ENCODE peak calls at places on chromosome 15, in six cellular contexts. F, D, G, B, W and Q are unnamed samples.

GRCh38 chr15:84797212-84797611 is 19.9 kb upstream of the ALPK3 start:
- DNase-seq in W (no peak), F (peak), G (no peak), B (no peak), D (no peak), Q (no peak)

GRCh38 chr15:99050328-99050980 is 42.9 kb upstream of the PGPEP1L start:
- DNase-seq in B (no peak), D (no peak), W (no peak), G (no peak), F (no peak), Q (no peak)

GRCh38 chr15:66848666-66849392 is 146.8 kb downstream of the SMAD6 start:
- DNase-seq in W (no peak), F (no peak), B (no peak), D (no peak), G (no peak), Q (no peak)

GRCh38 chr15:76011611-76012010 is 613 bp downstream of the NRG4 start:
- DNase-seq in G (no peak), B (no peak), W (peak), D (no peak), F (no peak), Q (no peak)

GRCh38 chr15:72184165-72184811 is 13.3 kb downstream of the GRAMD2A start:
- DNase-seq in W (peak), G (no peak), D (no peak), F (peak), B (peak), Q (no peak)

GRCh38 chr15:82044373-82045178 is 1.2 kb downstream of the MEX3B start:
- DNase-seq in D (no peak), G (no peak), W (peak), B (peak), F (peak), Q (peak)

GRCh38 chr15:33382491-33382890 is 71.7 kb downstream of the RYR3 start:
- DNase-seq in G (no peak), D (no peak), W (no peak), F (no peak), B (no peak), Q (no peak)

GRCh38 chr15:98873441-98874218 is 134.0 kb downstream of the PGPEP1L start:
- DNase-seq in W (peak), G (no peak), B (peak), F (peak), D (no peak), Q (no peak)

GRCh38 chr15:61227269-61228024 is 1.7 kb downstream of the RORA start:
- DNase-seq in F (peak), B (peak), W (peak), D (peak), G (no peak), Q (no peak)

GRCh38 chr15:66142341-66142740 is 111.2 kb downstream of the MEGF11 start:
- DNase-seq in B (no peak), G (no peak), D (no peak), W (no peak), F (no peak), Q (no peak)

GRCh38 chr15:89429986-89430385 is 66.4 kb downstream of the RHCG start:
- DNase-seq in W (no peak), B (no peak), F (no peak), D (no peak), G (no peak), Q (no peak)

GRCh38 chr15:56353119-56353518 is 12.1 kb upstream of the TEX9 start:
- DNase-seq in B (no peak), D (no peak), G (no peak), F (peak), W (no peak), Q (no peak)

GRCh38 chr15:86892774-86893449 is 813.2 kb downstream of the AGBL1 start:
- DNase-seq in D (no peak), W (no peak), F (peak), B (peak), G (no peak), Q (no peak)

GRCh38 chr15:75702431-75702830 is 10.2 kb downstream of the CSPG4 start:
- DNase-seq in D (no peak), F (no peak), W (no peak), B (no peak), G (no peak), Q (no peak)

GRCh38 chr15:37061996-37062395 is 38.4 kb downstream of the MEIS2 start:
- DNase-seq in B (no peak), W (no peak), D (no peak), F (no peak), G (no peak), Q (no peak)

GRCh38 chr15:34158355-34158754 is 51.5 kb downstream of the KATNBL1 start:
- DNase-seq in W (no peak), G (no peak), D (no peak), F (no peak), B (no peak), Q (no peak)

GRCh38 chr15:40323953-40324937 is 753 bp downstream of the INAFM2 start:
- DNase-seq in F (no peak), W (no peak), D (no peak), B (peak), G (no peak), Q (peak)

GRCh38 chr15:75891895-75892294 is 11.8 kb upstream of the FBXO22 start:
- DNase-seq in F (peak), B (no peak), G (no peak), W (peak), D (no peak), Q (no peak)

GRCh38 chr15:92405942-92406341 is 12.3 kb downstream of the ST8SIA2 start:
- DNase-seq in D (no peak), G (no peak), W (no peak), F (no peak), B (no peak), Q (no peak)

GRCh38 chr15:29109762-29110161 is 159.9 kb downstream of the NSMCE3 start:
- DNase-seq in F (no peak), D (no peak), W (no peak), G (no peak), B (no peak), Q (no peak)

GRCh38 chr15:58469432-58470353 is 37.9 kb downstream of the LIPC start:
- DNase-seq in D (no peak), W (peak), F (peak), B (no peak), G (no peak), Q (no peak)

GRCh38 chr15:65982941-65983340 is 113.7 kb downstream of the RAB11A start:
- DNase-seq in W (no peak), G (no peak), B (no peak), F (no peak), D (no peak), Q (no peak)

GRCh38 chr15:88066758-88067157 is 189.8 kb downstream of the NTRK3 start:
- DNase-seq in F (no peak), B (no peak), D (no peak), G (no peak), W (no peak), Q (no peak)

GRCh38 chr15:67843571-67844387 is 3.9 kb upstream of the RNU6-1 start:
- DNase-seq in G (no peak), D (no peak), B (no peak), W (no peak), F (peak), Q (no peak)

GRCh38 chr15:59424626-59425025 is 13.4 kb upstream of the FAM81A start:
- DNase-seq in B (no peak), G (no peak), D (no peak), F (no peak), W (no peak), Q (no peak)

GRCh38 chr15:63986751-63987341 is 59.4 kb downstream of the DAPK2 start:
- DNase-seq in W (no peak), G (no peak), D (no peak), F (no peak), B (no peak), Q (no peak)

GRCh38 chr15:77032647-77033416 is 37.9 kb downstream of the PSTPIP1 start:
- DNase-seq in W (no peak), F (no peak), D (no peak), B (no peak), G (no peak), Q (no peak)

GRCh38 chr15:75872400-75872990 is 29.2 kb downstream of the UBE2Q2 start:
- DNase-seq in W (no peak), B (no peak), F (no peak), G (no peak), D (no peak), Q (no peak)

GRCh38 chr15:68725736-68726135 is 95.0 kb downstream of the ANP32A start:
- DNase-seq in G (no peak), F (peak), W (no peak), D (no peak), B (no peak), Q (no peak)